ENCODE peak calls at places on chromosomes 2 and 18, in six cellular contexts. Z is H9, O is mesendoderm, E is neuronal stem cell, C is mesenchymal stem cell, F is H1. I is an unnamed sample.

GRCh38 chr18:13620206-13620672 is 106.1 kb downstream of the FAM210A start:
- DNase-seq in O (peak), E (no peak), C (no peak), Z (no peak), F (no peak), I (no peak)

GRCh38 chr18:6866552-6866951 is 137.0 kb downstream of the ARHGAP28 start:
- DNase-seq in E (no peak), O (no peak), F (no peak), Z (no peak), C (peak), I (no peak)

GRCh38 chr18:43501099-43501498 is 223.8 kb upstream of the SYT4 start:
- DNase-seq in F (no peak), E (no peak), O (no peak), C (no peak), Z (no peak), I (no peak)

GRCh38 chr2:102025016-102025491 is 33.3 kb downstream of the IL1R2 start:
- DNase-seq in O (no peak), F (no peak), C (peak), E (no peak), Z (no peak), I (peak)

GRCh38 chr18:39799010-39799409 is 2156.0 kb upstream of the PIK3C3 start:
- DNase-seq in F (no peak), O (peak), C (peak), Z (no peak), E (no peak), I (no peak)

GRCh38 chr2:227238242-227239237 is 74.1 kb downstream of the COL4A3 start:
- DNase-seq in O (peak), E (peak), Z (peak), F (peak), C (peak), I (peak)

GRCh38 chr2:667332-668000 is 9.7 kb downstream of the TMEM18 start:
- DNase-seq in C (peak), F (no peak), Z (peak), E (no peak), O (peak), I (peak)

GRCh38 chr2:215436705-215437570 is 1.1 kb upstream of the FN1 start:
- DNase-seq in E (no peak), O (peak), C (peak), F (no peak), Z (peak), I (no peak)

GRCh38 chr2:196801578-196801977 is 2.1 kb upstream of the GTF3C3 start:
- DNase-seq in F (no peak), E (no peak), O (no peak), C (no peak), Z (no peak), I (peak)

GRCh38 chr2:241733391-241734207 is 831 bp upstream of the D2HGDH start:
- DNase-seq in Z (no peak), O (no peak), E (peak), F (no peak), C (no peak), I (no peak)

GRCh38 chr18:21739604-21740473 is 753 bp upstream of the MIB1 start:
- DNase-seq in Z (peak), C (no peak), F (no peak), E (no peak), O (no peak), I (no peak)

GRCh38 chr2:197028230-197028629 is 101.7 kb upstream of the PGAP1 start:
- DNase-seq in C (peak), E (no peak), Z (no peak), O (peak), F (no peak), I (peak)

GRCh38 chr2:230661072-230661957 is 51.3 kb upstream of the CAB39 start:
- DNase-seq in F (no peak), O (no peak), C (no peak), E (no peak), Z (no peak), I (no peak)

GRCh38 chr2:179536185-179536584 is 271.6 kb upstream of the SESTD1 start:
- DNase-seq in E (no peak), C (no peak), F (no peak), Z (no peak), O (no peak), I (peak)

GRCh38 chr2:117087565-117088291 is 726.8 kb upstream of the DDX18 start:
- DNase-seq in E (peak), C (peak), Z (peak), O (peak), F (peak), I (no peak)

GRCh38 chr2:225041210-225041870 is 928 bp downstream of the DOCK10 start:
- DNase-seq in F (peak), C (peak), O (peak), Z (peak), E (no peak), I (peak)

GRCh38 chr2:174334278-174334715 is 457 bp upstream of the SP9 start:
- DNase-seq in E (peak), F (peak), C (peak), O (no peak), Z (peak), I (no peak)

GRCh38 chr2:137138263-137138662 is 372.9 kb downstream of the THSD7B start:
- DNase-seq in O (no peak), C (no peak), E (no peak), Z (no peak), F (no peak), I (no peak)

GRCh38 chr18:10544093-10544748 is 18.4 kb downstream of the NAPG start:
- DNase-seq in C (no peak), F (peak), E (no peak), O (peak), Z (no peak), I (no peak)

GRCh38 chr2:147250652-147251356 is 594.0 kb upstream of the ACVR2A start:
- DNase-seq in F (no peak), C (no peak), O (no peak), Z (no peak), E (no peak), I (no peak)

GRCh38 chr2:156517419-156517818 is 81.2 kb downstream of the GPD2 start:
- DNase-seq in C (no peak), F (no peak), O (no peak), Z (no peak), E (no peak), I (peak)

GRCh38 chr2:22879009-22879863 is 505.7 kb upstream of the KLHL29 start:
- DNase-seq in C (no peak), E (no peak), Z (no peak), O (peak), F (no peak), I (no peak)

GRCh38 chr2:120614901-120615300 is 120.8 kb upstream of the GLI2 start:
- DNase-seq in F (no peak), Z (no peak), C (no peak), O (no peak), E (no peak), I (no peak)

GRCh38 chr2:120613742-120614481 is 121.8 kb upstream of the GLI2 start:
- DNase-seq in O (no peak), E (no peak), F (no peak), C (no peak), Z (no peak), I (peak)

GRCh38 chr2:120619579-120619978 is 116.1 kb upstream of the GLI2 start:
- DNase-seq in C (no peak), Z (no peak), E (no peak), F (no peak), O (no peak), I (no peak)

GRCh38 chr2:120616261-120616660 is 119.4 kb upstream of the GLI2 start:
- DNase-seq in E (no peak), Z (no peak), C (no peak), O (no peak), F (no peak), I (no peak)

GRCh38 chr2:120617055-120617454 is 118.6 kb upstream of the GLI2 start:
- DNase-seq in Z (no peak), E (no peak), F (no peak), C (no peak), O (no peak), I (no peak)
- H2BK120ac ChIP-seq in Z (no peak), E (no peak), F (no peak), C (no peak), O (no peak), I (no peak)

DNA sequence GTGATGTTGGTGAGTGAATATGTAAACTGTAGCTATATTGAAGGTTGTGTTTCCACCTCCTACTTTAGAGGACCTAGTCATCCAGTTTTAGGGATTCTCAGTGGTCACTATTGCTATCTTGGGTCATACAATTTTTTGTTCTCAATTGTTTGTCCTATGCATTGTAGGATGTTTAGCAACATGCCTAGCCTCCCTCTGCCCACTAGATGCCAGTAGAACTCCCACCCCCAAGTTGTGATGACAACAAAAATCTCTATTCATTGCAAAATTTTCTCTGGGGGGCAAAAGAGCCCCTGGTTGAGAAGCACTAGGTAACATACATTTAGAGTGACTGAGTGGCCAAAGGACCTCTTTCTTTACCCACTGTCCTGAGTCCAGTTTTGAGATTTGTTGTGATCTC is 87.3 kb downstream of the LRRTM4 start:
- DNase-seq in C (no peak), F (no peak), O (peak), E (no peak), Z (no peak), I (no peak)
- H2BK120ac ChIP-seq in C (no peak), F (no peak), O (no peak), E (no peak), Z (no peak), I (no peak)

GRCh38 chr2:138274421-138275291 is 226.9 kb upstream of the SPOPL start:
- DNase-seq in E (no peak), F (no peak), O (no peak), C (no peak), Z (no peak), I (peak)
- H2BK120ac ChIP-seq in E (no peak), F (no peak), O (no peak), C (no peak), Z (no peak), I (peak)

DNA sequence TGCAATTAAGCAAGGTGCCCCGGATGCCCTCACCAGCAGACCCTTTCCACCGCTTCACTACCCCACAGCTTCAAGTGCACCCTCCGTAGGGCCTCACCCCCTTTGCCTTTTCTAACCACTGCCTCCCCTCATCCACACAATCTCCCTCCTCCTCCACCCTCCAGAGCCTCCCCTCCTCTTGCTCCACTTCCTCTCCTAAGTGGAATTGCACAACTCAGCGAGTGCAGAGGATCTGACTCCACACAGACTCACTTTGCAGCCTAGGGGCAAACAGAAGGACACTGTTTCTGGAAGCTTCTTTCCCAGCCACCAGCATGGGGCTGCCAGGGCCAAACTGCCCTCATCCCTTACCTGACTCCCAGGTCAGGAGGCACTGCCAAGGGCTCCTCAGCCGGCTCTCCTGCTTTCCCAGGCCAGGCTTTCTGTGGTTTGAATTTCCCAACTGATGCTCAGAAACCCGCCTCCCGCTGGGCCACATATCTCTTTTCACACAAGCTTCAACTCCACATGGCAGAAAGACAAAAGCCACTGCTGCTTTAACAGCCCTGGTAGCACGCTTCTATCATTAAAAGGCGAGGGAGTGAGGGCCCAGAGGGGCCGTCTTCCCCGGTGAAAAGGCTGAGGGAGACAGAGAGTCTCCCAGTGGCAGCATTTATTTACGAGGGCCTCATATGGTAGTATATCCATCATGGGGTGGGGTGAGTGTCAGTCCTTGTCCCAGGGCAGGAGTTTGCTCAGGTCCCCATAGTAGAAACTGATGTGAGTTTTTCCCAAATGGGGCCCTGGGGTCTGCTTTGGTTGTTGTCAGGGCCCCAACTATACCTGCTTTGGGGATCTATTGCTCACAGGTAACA is 74.7 kb upstream of the MGAT4A start:
- DNase-seq in F (no peak), O (peak), C (peak), Z (no peak), E (no peak), I (peak)
- H2BK120ac ChIP-seq in F (no peak), O (no peak), C (no peak), Z (no peak), E (no peak), I (no peak)

DNA sequence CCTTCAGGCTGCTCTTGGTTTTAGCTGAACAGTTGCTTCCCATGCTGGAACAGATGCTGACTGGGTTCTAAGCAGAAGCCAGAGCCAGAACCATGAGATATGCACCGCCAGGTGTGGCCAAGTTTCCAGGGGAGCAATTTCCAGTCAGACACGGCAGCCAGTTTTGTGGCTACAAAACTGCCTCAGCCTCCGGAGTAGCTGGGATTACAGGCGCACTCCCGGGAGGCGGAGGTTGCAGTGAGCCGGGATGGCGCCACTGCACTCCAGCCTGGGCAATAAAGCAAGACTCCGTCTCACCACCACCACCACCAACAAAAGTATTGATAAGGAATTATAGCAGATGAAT is 1.3 kb upstream of the FAM161A start:
- DNase-seq in C (no peak), Z (no peak), F (no peak), E (no peak), O (peak), I (no peak)
- H2BK120ac ChIP-seq in C (no peak), Z (no peak), F (no peak), E (no peak), O (no peak), I (peak)

GRCh38 chr18:27921392-27921791 is 255.5 kb downstream of the CDH2 start:
- DNase-seq in F (no peak), E (no peak), C (peak), Z (peak), O (peak), I (no peak)
- H2BK120ac ChIP-seq in F (no peak), E (no peak), C (peak), Z (no peak), O (no peak), I (no peak)

GRCh38 chr2:113850687-113851086 is 39.2 kb upstream of the ACTR3 start:
- DNase-seq in F (no peak), C (no peak), O (no peak), E (no peak), Z (no peak), I (no peak)
- H2BK120ac ChIP-seq in F (no peak), C (no peak), O (no peak), E (no peak), Z (no peak), I (no peak)